ENCODE peak calls at places on chromosomes 12 and 14, in ten cellular contexts. One of them, this sample, is unnamed.

GRCh38 chr12:110314308-110314707 is 33.3 kb downstream of the ATP2A2 start:
- DNase-seq in HepG2: peak
- DNase-seq in spleen: no peak
- DNase-seq in HCT116: no peak
- DNase-seq in H1: no peak
- DNase-seq in prostate gland: no peak
- DNase-seq in GM12892: no peak
- DNase-seq in breast epithelium: no peak
- DNase-seq in Panc1: no peak
- DNase-seq in suprapubic skin: no peak
- DNase-seq in this sample: no peak

GRCh38 chr14:28151931-28152330 is 614.7 kb upstream of the FOXG1 start:
- DNase-seq in HepG2: no peak
- DNase-seq in spleen: no peak
- DNase-seq in HCT116: no peak
- DNase-seq in H1: no peak
- DNase-seq in prostate gland: no peak
- DNase-seq in GM12892: no peak
- DNase-seq in breast epithelium: no peak
- DNase-seq in Panc1: no peak
- DNase-seq in suprapubic skin: no peak
- DNase-seq in this sample: no peak

GRCh38 chr14:105223770-105224544 is 24.4 kb upstream of the BTBD6 start:
- DNase-seq in HepG2: no peak
- DNase-seq in spleen: no peak
- DNase-seq in HCT116: no peak
- DNase-seq in H1: no peak
- DNase-seq in prostate gland: no peak
- DNase-seq in GM12892: no peak
- DNase-seq in breast epithelium: no peak
- DNase-seq in Panc1: no peak
- DNase-seq in suprapubic skin: no peak
- DNase-seq in this sample: peak

GRCh38 chr14:74875204-74875603 is 741 bp downstream of the PROX2 start:
- DNase-seq in HepG2: no peak
- DNase-seq in spleen: no peak
- DNase-seq in HCT116: no peak
- DNase-seq in H1: no peak
- DNase-seq in prostate gland: no peak
- DNase-seq in GM12892: no peak
- DNase-seq in breast epithelium: no peak
- DNase-seq in Panc1: no peak
- DNase-seq in suprapubic skin: no peak
- DNase-seq in this sample: no peak

GRCh38 chr12:80352476-80352875 is 91.6 kb upstream of the PTPRQ start:
- DNase-seq in HepG2: no peak
- DNase-seq in spleen: no peak
- DNase-seq in HCT116: no peak
- DNase-seq in H1: no peak
- DNase-seq in prostate gland: no peak
- DNase-seq in GM12892: no peak
- DNase-seq in breast epithelium: no peak
- DNase-seq in Panc1: no peak
- DNase-seq in suprapubic skin: no peak
- DNase-seq in this sample: no peak

GRCh38 chr14:44040561-44040960 is 466.5 kb downstream of the FSCB start:
- DNase-seq in HepG2: no peak
- DNase-seq in spleen: no peak
- DNase-seq in HCT116: no peak
- DNase-seq in H1: no peak
- DNase-seq in prostate gland: no peak
- DNase-seq in GM12892: no peak
- DNase-seq in breast epithelium: no peak
- DNase-seq in Panc1: no peak
- DNase-seq in suprapubic skin: no peak
- DNase-seq in this sample: no peak

GRCh38 chr14:23431486-23431885 is 4.0 kb downstream of the MYH7 start:
- DNase-seq in HepG2: no peak
- DNase-seq in spleen: peak
- DNase-seq in HCT116: no peak
- DNase-seq in H1: no peak
- DNase-seq in prostate gland: no peak
- DNase-seq in GM12892: no peak
- DNase-seq in breast epithelium: peak
- DNase-seq in Panc1: no peak
- DNase-seq in suprapubic skin: peak
- DNase-seq in this sample: no peak

GRCh38 chr12:7108042-7108927 is 729 bp downstream of the C1RL start:
- DNase-seq in HepG2: peak
- DNase-seq in spleen: peak
- DNase-seq in HCT116: peak
- DNase-seq in H1: no peak
- DNase-seq in prostate gland: peak
- DNase-seq in GM12892: peak
- DNase-seq in breast epithelium: peak
- DNase-seq in Panc1: no peak
- DNase-seq in suprapubic skin: peak
- DNase-seq in this sample: peak

GRCh38 chr12:124370851-124371250 is 76.0 kb downstream of the RFLNA start:
- DNase-seq in HepG2: no peak
- DNase-seq in spleen: no peak
- DNase-seq in HCT116: no peak
- DNase-seq in H1: no peak
- DNase-seq in prostate gland: no peak
- DNase-seq in GM12892: no peak
- DNase-seq in breast epithelium: no peak
- DNase-seq in Panc1: no peak
- DNase-seq in suprapubic skin: no peak
- DNase-seq in this sample: no peak

GRCh38 chr12:124368421-124369032 is 73.6 kb downstream of the RFLNA start:
- DNase-seq in HepG2: no peak
- DNase-seq in spleen: no peak
- DNase-seq in HCT116: no peak
- DNase-seq in H1: no peak
- DNase-seq in prostate gland: no peak
- DNase-seq in GM12892: no peak
- DNase-seq in breast epithelium: no peak
- DNase-seq in Panc1: no peak
- DNase-seq in suprapubic skin: no peak
- DNase-seq in this sample: no peak

GRCh38 chr12:124369901-124370378 is 75.0 kb downstream of the RFLNA start:
- DNase-seq in HepG2: no peak
- DNase-seq in spleen: no peak
- DNase-seq in HCT116: no peak
- DNase-seq in H1: no peak
- DNase-seq in prostate gland: no peak
- DNase-seq in GM12892: no peak
- DNase-seq in breast epithelium: no peak
- DNase-seq in Panc1: no peak
- DNase-seq in suprapubic skin: no peak
- DNase-seq in this sample: no peak

GRCh38 chr12:124370384-124370783 is 75.5 kb downstream of the RFLNA start:
- DNase-seq in HepG2: no peak
- DNase-seq in spleen: no peak
- DNase-seq in HCT116: no peak
- DNase-seq in H1: no peak
- DNase-seq in prostate gland: no peak
- DNase-seq in GM12892: no peak
- DNase-seq in breast epithelium: no peak
- DNase-seq in Panc1: no peak
- DNase-seq in suprapubic skin: no peak
- DNase-seq in this sample: no peak

DNA sequence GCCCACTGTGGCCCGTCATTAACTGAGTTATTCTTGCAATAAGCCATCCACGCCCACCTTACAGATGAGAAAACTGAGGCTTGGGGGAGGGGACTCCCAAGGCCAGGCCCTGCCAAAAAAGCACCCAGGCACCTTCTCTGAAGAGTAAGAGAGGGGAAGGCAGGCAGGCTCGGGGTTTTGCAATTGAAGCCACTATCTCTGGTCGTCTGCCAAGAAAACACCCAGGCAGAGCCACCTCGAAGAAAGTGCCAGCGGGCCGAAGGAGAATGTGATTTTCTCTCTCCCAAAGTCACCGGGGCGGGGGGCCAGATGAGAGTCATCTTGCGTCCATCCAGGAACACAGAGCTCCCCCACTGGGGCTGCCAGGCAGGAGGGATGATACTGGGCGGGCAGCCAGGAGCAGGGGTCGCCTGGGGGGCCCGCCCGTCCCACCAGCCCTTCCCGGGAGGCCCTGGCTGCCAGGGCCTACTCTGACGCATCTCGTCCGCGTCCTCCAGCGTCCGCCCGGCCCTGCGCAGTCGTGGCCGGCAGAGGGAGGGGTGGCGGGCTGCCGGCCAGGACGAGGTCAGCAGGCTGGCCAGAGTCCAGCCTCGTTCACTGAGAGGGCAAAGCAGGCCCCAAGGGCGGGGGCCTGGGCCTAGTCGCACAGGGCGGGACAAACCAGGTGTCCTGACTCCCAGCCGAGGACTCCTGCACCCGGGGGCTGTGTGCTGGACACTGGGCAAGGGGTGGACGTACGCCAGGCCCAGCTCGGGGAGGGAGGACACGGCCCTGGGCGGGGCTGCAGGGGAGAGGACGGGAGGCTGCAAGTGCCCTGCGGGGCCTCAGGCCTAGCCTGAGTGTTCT is 74.4 kb downstream of the RFLNA start:
- DNase-seq in HepG2: peak
- DNase-seq in spleen: peak
- DNase-seq in HCT116: no peak
- DNase-seq in H1: no peak
- DNase-seq in prostate gland: peak
- DNase-seq in GM12892: no peak
- DNase-seq in breast epithelium: peak
- DNase-seq in Panc1: no peak
- DNase-seq in suprapubic skin: peak
- DNase-seq in this sample: peak
- TF ChIP-seq POLR2AphosphoS5 in HepG2: no peak
- TF ChIP-seq POLR2AphosphoS5 in spleen: peak
- TF ChIP-seq POLR2AphosphoS5 in HCT116: no peak
- TF ChIP-seq POLR2AphosphoS5 in H1: no peak
- TF ChIP-seq POLR2AphosphoS5 in prostate gland: peak
- TF ChIP-seq POLR2AphosphoS5 in GM12892: no peak
- TF ChIP-seq POLR2AphosphoS5 in breast epithelium: peak
- TF ChIP-seq POLR2AphosphoS5 in Panc1: peak
- TF ChIP-seq POLR2AphosphoS5 in suprapubic skin: peak
- TF ChIP-seq POLR2AphosphoS5 in this sample: peak

DNA sequence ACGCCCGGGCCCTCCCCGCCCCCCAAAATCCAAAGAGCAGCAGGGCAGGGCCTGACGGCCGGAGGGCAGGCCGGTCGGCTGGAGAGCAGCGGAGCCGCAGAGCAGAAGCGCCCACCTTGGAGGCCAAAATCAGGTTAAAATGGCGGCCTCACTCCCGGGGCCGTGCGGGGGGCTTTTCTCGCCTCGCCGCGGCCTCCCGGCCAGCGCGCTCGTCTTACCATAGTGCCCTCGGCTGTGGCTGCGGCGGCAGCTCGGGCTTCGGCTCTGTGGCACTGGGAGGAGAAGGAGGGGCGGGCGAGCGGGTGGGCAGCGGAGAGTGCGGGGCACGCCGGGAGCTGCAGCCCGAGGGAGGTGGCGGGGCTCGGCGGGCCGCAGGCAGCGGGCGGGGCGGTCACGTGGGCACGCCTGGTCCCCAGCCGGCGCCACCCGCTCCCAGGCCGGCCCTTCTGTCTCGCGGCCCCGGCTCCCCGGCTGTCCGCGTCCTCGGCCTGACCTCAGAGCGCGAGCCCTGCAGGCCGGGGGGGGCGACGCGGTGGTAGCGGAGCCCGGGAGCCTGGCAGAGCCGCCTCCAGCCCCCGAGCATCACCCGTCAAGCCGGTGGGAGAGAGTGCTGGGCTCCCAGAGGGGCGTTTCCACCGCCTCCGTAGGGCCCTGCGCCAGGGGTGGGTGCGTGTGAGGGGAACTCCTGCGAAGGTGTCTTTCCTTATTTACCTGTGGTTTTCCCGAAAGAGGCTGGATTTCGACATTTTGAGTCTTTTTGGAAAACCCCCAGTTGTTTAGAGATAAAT is at the start of gene CFL2:
- DNase-seq in HepG2: peak
- DNase-seq in spleen: peak
- DNase-seq in HCT116: peak
- DNase-seq in H1: peak
- DNase-seq in prostate gland: peak
- DNase-seq in GM12892: peak
- DNase-seq in breast epithelium: peak
- DNase-seq in Panc1: no peak
- DNase-seq in suprapubic skin: peak
- DNase-seq in this sample: peak
- TF ChIP-seq POLR2AphosphoS5 in HepG2: peak
- TF ChIP-seq POLR2AphosphoS5 in spleen: peak
- TF ChIP-seq POLR2AphosphoS5 in HCT116: peak
- TF ChIP-seq POLR2AphosphoS5 in H1: peak
- TF ChIP-seq POLR2AphosphoS5 in prostate gland: no peak
- TF ChIP-seq POLR2AphosphoS5 in GM12892: peak
- TF ChIP-seq POLR2AphosphoS5 in breast epithelium: peak
- TF ChIP-seq POLR2AphosphoS5 in Panc1: peak
- TF ChIP-seq POLR2AphosphoS5 in suprapubic skin: peak
- TF ChIP-seq POLR2AphosphoS5 in this sample: peak

GRCh38 chr14:59229653-59230406 is 41.4 kb downstream of the DAAM1 start:
- DNase-seq in HepG2: no peak
- DNase-seq in spleen: no peak
- DNase-seq in HCT116: no peak
- DNase-seq in H1: no peak
- DNase-seq in prostate gland: no peak
- DNase-seq in GM12892: no peak
- DNase-seq in breast epithelium: no peak
- DNase-seq in Panc1: no peak
- DNase-seq in suprapubic skin: no peak
- DNase-seq in this sample: no peak
- TF ChIP-seq POLR2AphosphoS5 in HepG2: no peak
- TF ChIP-seq POLR2AphosphoS5 in spleen: no peak
- TF ChIP-seq POLR2AphosphoS5 in HCT116: no peak
- TF ChIP-seq POLR2AphosphoS5 in H1: no peak
- TF ChIP-seq POLR2AphosphoS5 in prostate gland: no peak
- TF ChIP-seq POLR2AphosphoS5 in GM12892: no peak
- TF ChIP-seq POLR2AphosphoS5 in breast epithelium: no peak
- TF ChIP-seq POLR2AphosphoS5 in Panc1: no peak
- TF ChIP-seq POLR2AphosphoS5 in suprapubic skin: no peak
- TF ChIP-seq POLR2AphosphoS5 in this sample: no peak

DNA sequence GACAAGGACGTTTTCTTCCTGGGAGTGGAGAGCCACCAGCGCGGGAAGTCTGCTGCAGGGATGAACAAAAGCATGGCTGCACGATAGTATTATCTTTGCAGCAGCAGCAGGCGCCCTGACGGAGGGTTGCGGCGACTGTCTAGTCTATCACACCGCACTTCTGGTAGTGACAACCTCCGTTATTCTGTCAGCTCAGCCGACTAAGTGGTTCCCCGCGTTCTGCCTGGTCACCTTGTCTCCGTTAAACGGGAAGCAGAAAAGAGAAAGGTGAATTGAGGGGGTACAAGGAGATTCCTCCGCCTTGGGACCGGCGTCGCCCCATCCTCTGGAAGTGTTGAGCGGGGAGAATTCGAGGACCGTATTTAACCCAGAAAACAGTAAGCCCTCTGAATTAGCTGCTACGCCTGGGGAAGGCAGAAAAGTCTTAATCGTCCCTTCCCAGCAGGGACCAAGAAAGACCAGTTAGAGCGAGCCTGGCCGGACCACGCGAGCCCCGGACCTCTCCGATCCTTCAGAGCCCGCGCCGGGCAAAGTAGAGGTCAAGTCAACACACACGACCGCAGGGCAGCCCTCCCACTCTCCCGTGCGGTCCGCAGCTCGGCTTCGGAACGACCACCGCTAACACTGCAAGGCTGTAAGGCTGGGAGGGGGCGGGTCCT is 536 bp upstream of the DAAM1 start:
- DNase-seq in HepG2: no peak
- DNase-seq in spleen: peak
- DNase-seq in HCT116: no peak
- DNase-seq in H1: no peak
- DNase-seq in prostate gland: peak
- DNase-seq in GM12892: no peak
- DNase-seq in breast epithelium: no peak
- DNase-seq in Panc1: peak
- DNase-seq in suprapubic skin: peak
- DNase-seq in this sample: peak
- TF ChIP-seq POLR2AphosphoS5 in HepG2: peak
- TF ChIP-seq POLR2AphosphoS5 in spleen: no peak
- TF ChIP-seq POLR2AphosphoS5 in HCT116: no peak
- TF ChIP-seq POLR2AphosphoS5 in H1: no peak
- TF ChIP-seq POLR2AphosphoS5 in prostate gland: no peak
- TF ChIP-seq POLR2AphosphoS5 in GM12892: no peak
- TF ChIP-seq POLR2AphosphoS5 in breast epithelium: no peak
- TF ChIP-seq POLR2AphosphoS5 in Panc1: no peak
- TF ChIP-seq POLR2AphosphoS5 in suprapubic skin: no peak
- TF ChIP-seq POLR2AphosphoS5 in this sample: no peak